ENCODE peak calls at places on chromosomes 7 and 10, in ten cellular contexts. Q is left ventricle myocardium inferior; B is PC-3; H is psoas muscle; A is keratinocyte; Y is naive thymus-derived CD4-positive, alpha-beta T cell; Z is endothelial cell of umbilical vein; I is BJ; J is cardiac muscle cell; G is IMR-90. W is an unnamed sample. For H3K36me3, the result is how much of the 10 kb centered on the place peaks cover.

GRCh38 chr10:61456095-61456789 is 3.1 kb upstream of the TMEM26 start:
- DNase-seq in Q (no peak), B (no peak), H (no peak), A (no peak), Y (no peak), Z (no peak), I (no peak), J (peak), G (peak), W (no peak)

GRCh38 chr7:33661430-33662160 is 243.7 kb upstream of the BMPER start:
- DNase-seq in Q (no peak), B (no peak), H (no peak), A (no peak), Y (no peak), Z (no peak), I (no peak), J (no peak), G (no peak), W (no peak)

GRCh38 chr7:1668486-1668931 is 1.6 kb upstream of the ELFN1 start:
- DNase-seq in Q (peak), B (no peak), H (peak), A (no peak), Y (no peak), Z (no peak), I (no peak), J (peak), G (no peak), W (no peak)

GRCh38 chr10:114767589-114768393 is 53.8 kb upstream of the FHIP2A start:
- DNase-seq in Q (peak), B (peak), H (peak), A (no peak), Y (no peak), Z (no peak), I (no peak), J (peak), G (peak), W (no peak)

GRCh38 chr10:11950325-11951018 is 92.1 kb downstream of the UPF2 start:
- DNase-seq in Q (no peak), B (no peak), H (no peak), A (no peak), Y (no peak), Z (no peak), I (no peak), J (no peak), G (no peak), W (no peak)

GRCh38 chr10:71747039-71747807 is 26.1 kb downstream of the VSIR start:
- DNase-seq in Q (no peak), B (no peak), H (peak), A (no peak), Y (no peak), Z (no peak), I (no peak), J (no peak), G (no peak), W (no peak)

GRCh38 chr10:68897336-68897741 is 3.8 kb upstream of the DDX50 start:
- DNase-seq in Q (no peak), B (peak), H (no peak), A (no peak), Y (no peak), Z (peak), I (no peak), J (peak), G (peak), W (peak)

GRCh38 chr7:38462819-38463218 is 168.4 kb downstream of the AMPH start:
- DNase-seq in Q (no peak), B (no peak), H (no peak), A (no peak), Y (no peak), Z (no peak), I (no peak), J (no peak), G (no peak), W (no peak)

GRCh38 chr7:7564323-7564780 is 2.3 kb upstream of the MIOS start:
- DNase-seq in Q (no peak), B (peak), H (no peak), A (peak), Y (no peak), Z (no peak), I (peak), J (no peak), G (peak), W (peak)

GRCh38 chr7:1697499-1698125 is 27.5 kb downstream of the ELFN1 start:
- DNase-seq in Q (no peak), B (no peak), H (peak), A (no peak), Y (no peak), Z (no peak), I (no peak), J (no peak), G (no peak), W (no peak)

GRCh38 chr10:114874827-114875541 is 53.4 kb downstream of the FHIP2A start:
- DNase-seq in Q (no peak), B (no peak), H (no peak), A (no peak), Y (no peak), Z (no peak), I (no peak), J (peak), G (peak), W (no peak)

GRCh38 chr7:134729895-134730294 is 49.5 kb upstream of the CALD1 start:
- DNase-seq in Q (no peak), B (no peak), H (no peak), A (no peak), Y (no peak), Z (no peak), I (no peak), J (no peak), G (peak), W (no peak)

GRCh38 chr10:133126431-133127290 is 33.4 kb upstream of the KNDC1 start:
- DNase-seq in Q (peak), B (no peak), H (peak), A (no peak), Y (no peak), Z (no peak), I (no peak), J (no peak), G (no peak), W (no peak)

GRCh38 chr7:142519790-142520078 is 229.5 kb upstream of the PRSS1 start:
- DNase-seq in Q (no peak), B (no peak), H (no peak), A (no peak), Y (no peak), Z (no peak), I (no peak), J (no peak), G (no peak), W (no peak)

GRCh38 chr10:110918633-110919348 is at the start of gene BBIP1:
- DNase-seq in Q (no peak), B (peak), H (peak), A (peak), Y (peak), Z (peak), I (peak), J (no peak), G (peak), W (peak)

GRCh38 chr10:8311526-8312070 is 257.1 kb downstream of the GATA3 start:
- DNase-seq in Q (no peak), B (no peak), H (no peak), A (no peak), Y (no peak), Z (no peak), I (no peak), J (no peak), G (no peak), W (no peak)

GRCh38 chr7:159116581-159117339 is 27.9 kb downstream of the VIPR2 start:
- DNase-seq in Q (no peak), B (no peak), H (peak), A (no peak), Y (no peak), Z (no peak), I (no peak), J (no peak), G (no peak), W (no peak)

GRCh38 chr7:94481246-94481645 is 28.4 kb upstream of the CASD1 start:
- DNase-seq in Q (no peak), B (no peak), H (no peak), A (no peak), Y (no peak), Z (peak), I (no peak), J (no peak), G (no peak), W (no peak)

GRCh38 chr10:132560248-132560731 is 22.7 kb downstream of the INPP5A start:
- DNase-seq in Q (no peak), B (no peak), H (no peak), A (no peak), Y (no peak), Z (no peak), I (no peak), J (no peak), G (peak), W (no peak)

DNA sequence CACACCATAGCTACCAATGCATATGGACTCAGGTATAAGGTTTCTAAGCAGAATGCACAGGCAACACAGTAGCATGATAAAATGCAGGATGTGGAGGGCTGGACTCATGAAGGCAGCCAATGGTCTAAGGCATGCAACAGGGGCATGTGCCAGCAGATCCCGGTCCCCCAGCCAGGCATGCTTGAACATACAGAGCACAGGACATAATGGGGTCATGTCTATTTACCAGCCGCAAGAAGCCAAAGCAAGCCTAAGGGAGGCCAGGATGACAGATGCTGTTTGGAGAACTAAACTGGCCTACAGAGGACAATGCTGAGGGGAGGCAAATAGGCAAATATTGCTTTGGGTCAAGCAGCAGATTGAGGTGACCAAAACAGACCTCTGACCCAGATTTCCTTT is 60.0 kb upstream of the PDLIM1 start:
- DNase-seq in Q (no peak), B (no peak), H (no peak), A (no peak), Y (no peak), Z (no peak), I (no peak), J (no peak), G (no peak), W (no peak)
- H3K36me3 ChIP-seq in Q (half or more), B (under half), H (under half), A (under half), Y (under half), Z (under half), I (under half), J (under half), G (under half), W (under half)

DNA sequence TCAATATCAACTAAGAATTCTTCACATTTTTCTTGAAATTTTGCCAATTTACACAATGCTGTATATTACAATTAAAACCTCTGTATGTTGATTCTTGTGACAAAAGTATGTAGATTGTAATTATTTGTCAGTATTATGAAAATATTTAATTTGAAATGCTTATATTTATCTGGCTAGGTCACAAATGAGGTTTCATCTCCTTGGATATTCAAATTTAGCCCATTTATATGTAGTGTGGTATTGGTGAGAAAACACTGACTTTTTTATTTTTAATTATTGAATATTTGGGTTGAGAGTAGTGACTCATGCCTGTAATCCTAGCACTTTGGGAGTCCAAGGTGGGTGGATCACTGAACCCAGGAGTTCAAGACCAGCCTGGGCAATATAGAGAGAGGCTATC is 2.9 kb upstream of the RARRES2 start:
- DNase-seq in Q (no peak), B (no peak), H (no peak), A (no peak), Y (no peak), Z (no peak), I (no peak), J (no peak), G (no peak), W (no peak)
- H3K36me3 ChIP-seq in Q (under half), B (under half), H (under half), A (under half), Y (under half), Z (under half), I (under half), J (under half), G (under half), W (under half)

GRCh38 chr7:151372612-151373265 is 31.1 kb downstream of the NUB1 start:
- DNase-seq in Q (no peak), B (no peak), H (no peak), A (no peak), Y (no peak), Z (no peak), I (no peak), J (no peak), G (no peak), W (no peak)
- H3K36me3 ChIP-seq in Q (half or more), B (under half), H (under half), A (under half), Y (under half), Z (under half), I (under half), J (under half), G (under half), W (under half)

DNA sequence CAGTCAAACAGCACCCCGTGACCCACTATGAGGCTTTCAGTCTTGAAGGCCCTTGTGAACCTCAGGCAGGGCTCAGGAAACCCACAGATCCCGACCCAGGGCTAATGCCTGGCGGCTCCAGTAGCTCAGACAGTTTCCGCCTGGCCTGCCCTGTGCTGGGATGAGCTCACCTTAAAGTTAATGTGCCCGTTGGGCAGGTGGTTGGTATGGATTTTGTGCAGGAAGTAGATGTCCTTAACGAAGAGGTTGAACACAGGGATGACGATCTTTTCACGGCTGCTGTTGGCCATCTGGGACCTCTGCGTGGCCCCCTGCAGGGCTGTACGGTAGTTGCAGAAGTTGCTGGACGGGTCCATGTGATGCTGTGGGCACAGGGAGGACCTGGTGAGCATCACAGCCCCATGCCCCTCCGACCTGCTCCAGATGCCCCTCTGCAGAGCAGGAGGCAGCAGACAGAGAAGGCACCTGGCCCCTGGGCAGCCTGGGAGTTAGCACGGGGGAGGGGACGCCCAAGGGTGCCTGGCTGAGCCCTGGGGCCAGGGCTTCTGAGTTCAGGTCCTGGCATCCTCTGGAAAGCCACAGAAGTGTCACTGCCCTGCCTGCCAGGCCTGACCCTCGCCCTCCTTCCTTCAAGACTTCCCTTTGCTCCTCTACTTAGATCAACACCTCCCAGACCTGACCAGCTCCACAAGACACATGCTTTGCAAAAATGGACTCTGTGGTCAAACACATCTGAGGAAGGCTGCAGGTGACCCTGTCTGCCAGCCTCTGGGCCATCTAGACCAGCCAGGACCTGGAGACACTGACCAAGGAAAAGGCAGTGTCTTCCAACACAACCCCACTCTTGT is 59.8 kb downstream of the CSGALNACT2 start:
- DNase-seq in Q (no peak), B (peak), H (peak), A (no peak), Y (no peak), Z (no peak), I (no peak), J (no peak), G (no peak), W (no peak)
- H3K36me3 ChIP-seq in Q (under half), B (under half), H (under half), A (under half), Y (under half), Z (under half), I (under half), J (under half), G (under half), W (under half)